ENCODE peak calls at places on chromosomes 11 and 22, in four cellular contexts. E is HCT116, R is K562, V is H1. P is an unnamed sample.

GRCh38 chr11:107593941-107594340 is 3.0 kb downstream of the ELMOD1 start:
- DNase-seq in V (no peak), E (no peak), R (no peak), P (no peak)

GRCh38 chr11:47137476-47137875 is 39.2 kb downstream of the ARFGAP2 start:
- DNase-seq in R (no peak), E (no peak), V (no peak), P (no peak)

GRCh38 chr11:105100206-105100605 is 39.4 kb downstream of the CARD18 start:
- DNase-seq in E (no peak), V (no peak), R (no peak), P (no peak)

GRCh38 chr11:118988280-118988679 is 9.7 kb upstream of the CENATAC start:
- DNase-seq in V (no peak), E (no peak), R (no peak), P (no peak)

GRCh38 chr11:102155676-102156075 is 45.4 kb downstream of the YAP1 start:
- DNase-seq in V (no peak), R (no peak), E (no peak), P (no peak)

GRCh38 chr11:105357764-105358163 is 218.2 kb upstream of the CARD18 start:
- DNase-seq in R (no peak), E (no peak), V (no peak), P (no peak)

GRCh38 chr11:131684111-131685060 is 314.0 kb downstream of the NTM start:
- DNase-seq in E (no peak), R (no peak), V (peak), P (no peak)

GRCh38 chr11:3122775-3123201 is 42.3 kb downstream of the OSBPL5 start:
- DNase-seq in V (no peak), R (no peak), E (no peak), P (no peak)

GRCh38 chr11:2803186-2804057 is 82.2 kb downstream of the CDKN1C start:
- DNase-seq in R (no peak), V (peak), E (no peak), P (no peak)

GRCh38 chr22:41028841-41029240 is 63.6 kb upstream of the EP300 start:
- DNase-seq in E (no peak), V (no peak), R (no peak), P (peak)

GRCh38 chr22:19799322-19800190 is 39.0 kb downstream of the TBX1 start:
- DNase-seq in R (no peak), E (no peak), V (no peak), P (no peak)

GRCh38 chr11:128324531-128325141 is 262.7 kb downstream of the ETS1 start:
- DNase-seq in R (no peak), V (no peak), E (no peak), P (no peak)

GRCh38 chr11:88469828-88470227 is 132.3 kb upstream of the CTSC start:
- DNase-seq in R (no peak), V (no peak), E (no peak), P (no peak)

GRCh38 chr22:37782340-37783168 is 25.2 kb upstream of the GCAT start:
- DNase-seq in R (peak), V (no peak), E (peak), P (peak)

GRCh38 chr11:69504576-69505420 is 23.3 kb downstream of the LINC01488 start:
- DNase-seq in R (no peak), V (no peak), E (no peak), P (no peak)

GRCh38 chr11:125348141-125348651 is 147.9 kb downstream of the FEZ1 start:
- DNase-seq in E (no peak), R (no peak), V (peak), P (no peak)

GRCh38 chr22:35568751-35569725 is 28.4 kb downstream of the RASD2 start:
- DNase-seq in R (no peak), V (no peak), E (no peak), P (no peak)

GRCh38 chr22:44445731-44446130 is 52.3 kb downstream of the RTL6 start:
- DNase-seq in V (no peak), R (no peak), E (no peak), P (no peak)

GRCh38 chr11:69839516-69839915 is 20.3 kb upstream of the FGF3 start:
- DNase-seq in V (no peak), R (no peak), E (no peak), P (no peak)

GRCh38 chr11:125312391-125312790 is 147.8 kb downstream of the PKNOX2 start:
- DNase-seq in E (no peak), V (no peak), R (no peak), P (no peak)

GRCh38 chr11:73343076-73343833 is 32.9 kb upstream of the RELT start:
- DNase-seq in R (no peak), V (no peak), E (no peak), P (no peak)

GRCh38 chr22:35315855-35316745 is 16.4 kb downstream of the TOM1 start:
- DNase-seq in V (no peak), E (no peak), R (no peak), P (no peak)

GRCh38 chr11:69732910-69733309 is 29.1 kb upstream of the FGF19 start:
- DNase-seq in R (no peak), E (no peak), V (no peak), P (no peak)

GRCh38 chr22:27492566-27493201 is 308.9 kb downstream of the MN1 start:
- DNase-seq in R (no peak), E (no peak), V (no peak), P (no peak)

GRCh38 chr11:125214466-125215204 is 50.1 kb downstream of the PKNOX2 start:
- DNase-seq in E (no peak), V (no peak), R (no peak), P (no peak)

GRCh38 chr11:125874556-125875124 is 12.8 kb upstream of the HYLS1 start:
- DNase-seq in R (peak), E (peak), V (peak), P (peak)

GRCh38 chr11:128424271-128424709 is 163.1 kb downstream of the ETS1 start:
- DNase-seq in V (no peak), E (no peak), R (no peak), P (no peak)

GRCh38 chr22:46764140-46764680 is 1.8 kb downstream of the TBC1D22A start:
- DNase-seq in V (no peak), R (no peak), E (no peak), P (no peak)

GRCh38 chr22:29044657-29045176 is 16.9 kb downstream of the C22orf31 start:
- DNase-seq in E (no peak), R (no peak), V (no peak), P (peak)

GRCh38 chr22:40101417-40102101 is 76.2 kb upstream of the TNRC6B start:
- DNase-seq in E (no peak), R (no peak), V (no peak), P (no peak)

GRCh38 chr11:31813242-31813960 is 2.3 kb upstream of the PAX6 start:
- DNase-seq in R (no peak), E (no peak), V (peak), P (no peak)

GRCh38 chr11:69915151-69915500 is 95.9 kb upstream of the FGF3 start:
- DNase-seq in E (no peak), R (no peak), V (no peak), P (no peak)

GRCh38 chr22:21446128-21446826 is 20.9 kb upstream of the TMEM191C start:
- DNase-seq in E (no peak), V (peak), R (no peak), P (no peak)

GRCh38 chr11:44619931-44620725 is 54.7 kb downstream of the CD82 start:
- DNase-seq in R (no peak), V (peak), E (no peak), P (no peak)

GRCh38 chr11:10109836-10110235 is 184.2 kb downstream of the SBF2 start:
- DNase-seq in R (no peak), E (no peak), V (no peak), P (no peak)

GRCh38 chr11:75262436-75262835 is 21.9 kb downstream of the TPBGL start:
- DNase-seq in E (no peak), R (no peak), V (no peak), P (no peak)
- TF ChIP-seq SP1 in E (no peak), R (no peak), V (no peak), P (no peak)

DNA sequence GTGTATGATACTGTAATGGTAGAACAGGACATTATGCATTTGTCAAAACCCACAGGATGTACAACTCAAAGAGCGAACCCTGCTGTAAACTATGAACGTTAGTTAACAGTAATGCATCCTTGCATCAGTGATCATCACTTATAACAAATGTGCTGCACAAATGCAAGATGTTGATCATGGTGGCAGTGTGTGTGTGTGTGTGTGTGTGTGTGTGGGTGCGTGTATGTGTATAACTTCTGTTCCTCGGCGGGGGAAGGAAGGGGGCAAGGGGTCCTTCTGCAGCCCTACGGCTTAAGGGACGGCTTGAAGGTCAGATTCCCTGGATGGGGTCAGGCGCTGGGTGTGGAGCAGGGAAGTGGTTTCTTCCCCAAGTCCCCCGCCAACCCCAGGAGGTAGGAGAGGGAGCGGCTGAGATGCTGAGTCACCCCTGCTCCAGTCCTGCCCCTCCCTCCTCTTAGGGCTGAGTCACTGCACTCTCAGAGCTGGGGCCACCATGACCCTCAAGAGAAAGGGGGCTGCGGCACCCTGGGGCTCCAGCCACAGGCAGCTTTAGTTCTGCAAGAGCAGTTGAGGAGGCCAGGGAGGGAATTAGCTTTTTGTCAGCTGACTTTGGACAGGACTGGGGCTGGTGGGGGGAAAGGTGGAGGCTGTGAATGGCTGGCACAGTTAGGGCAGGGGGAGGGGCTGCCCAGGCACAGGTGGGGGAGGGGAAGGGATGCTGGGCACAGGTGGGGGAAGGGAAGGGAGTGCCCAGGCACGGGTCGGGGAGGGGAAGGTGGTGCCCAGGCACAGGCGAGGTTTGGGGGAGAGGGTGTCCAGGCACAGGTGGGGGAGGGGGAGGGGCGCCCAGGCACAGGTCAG is 8.8 kb upstream of the CTSD start:
- DNase-seq in E (peak), R (peak), V (peak), P (no peak)
- H3K4me3 ChIP-seq in E (peak), R (no peak), V (peak), P (no peak)

DNA sequence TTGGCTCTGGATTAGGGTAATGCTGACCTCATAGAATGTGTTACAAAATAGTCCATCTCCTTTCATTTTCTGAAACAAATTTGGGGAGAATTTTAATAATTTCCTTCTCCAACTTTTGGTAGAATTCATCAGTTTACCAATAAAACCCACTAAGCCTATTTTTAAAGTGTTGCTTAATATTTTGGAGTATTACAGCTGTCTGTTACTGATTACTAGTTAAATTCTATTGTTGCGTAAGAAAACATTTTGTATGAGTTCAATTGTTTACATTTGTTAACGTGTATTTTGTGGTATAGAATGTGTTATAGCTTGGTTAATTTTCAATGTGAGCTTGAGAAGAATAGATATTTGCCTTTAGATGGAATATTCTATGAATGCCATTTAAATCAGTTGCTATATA is 11.6 kb downstream of the TRIM22 start:
- DNase-seq in V (no peak), R (no peak), E (no peak), P (no peak)
- TF ChIP-seq SP1 in V (no peak), R (no peak), E (no peak), P (no peak)

GRCh38 chr22:23494593-23495266 is 85.4 kb downstream of the IGLL1 start:
- DNase-seq in V (no peak), E (no peak), R (no peak), P (no peak)
- H3K4me3 ChIP-seq in V (no peak), E (no peak), R (no peak), P (no peak)

DNA sequence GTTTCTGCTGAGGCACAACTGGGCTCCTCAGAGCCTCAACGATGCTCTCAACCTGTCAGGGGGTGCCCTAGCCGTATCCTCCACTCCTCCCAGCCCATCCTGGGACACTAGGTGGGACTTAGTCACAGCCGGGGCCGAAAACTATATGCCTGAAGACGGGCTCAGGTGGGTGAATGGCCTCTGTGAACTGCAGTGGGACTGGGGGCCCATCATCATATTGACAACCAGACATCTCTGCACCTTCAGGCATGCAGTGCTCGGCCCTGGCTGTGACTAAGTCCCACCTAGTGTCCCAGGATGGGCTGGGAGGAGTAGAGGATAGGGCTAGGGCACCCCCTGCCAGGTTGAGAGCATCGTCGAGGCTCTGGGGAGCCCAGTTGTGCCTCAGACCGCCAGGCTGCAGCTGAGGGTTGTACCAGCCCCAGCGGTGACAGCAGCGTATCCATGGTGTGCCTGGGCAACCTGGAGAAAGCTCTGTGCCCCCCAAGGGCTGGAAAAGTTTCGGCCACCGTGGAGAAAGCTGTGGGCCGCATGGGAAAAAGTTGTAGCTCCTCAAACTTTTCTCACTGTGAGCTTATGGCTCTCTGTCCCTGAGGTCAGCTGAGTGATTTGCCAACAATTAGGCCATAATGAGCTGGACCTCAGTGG is 88.9 kb downstream of the RRM1 start:
- DNase-seq in E (no peak), V (no peak), R (no peak), P (no peak)
- TF ChIP-seq SP1 in E (no peak), V (no peak), R (no peak), P (no peak)

DNA sequence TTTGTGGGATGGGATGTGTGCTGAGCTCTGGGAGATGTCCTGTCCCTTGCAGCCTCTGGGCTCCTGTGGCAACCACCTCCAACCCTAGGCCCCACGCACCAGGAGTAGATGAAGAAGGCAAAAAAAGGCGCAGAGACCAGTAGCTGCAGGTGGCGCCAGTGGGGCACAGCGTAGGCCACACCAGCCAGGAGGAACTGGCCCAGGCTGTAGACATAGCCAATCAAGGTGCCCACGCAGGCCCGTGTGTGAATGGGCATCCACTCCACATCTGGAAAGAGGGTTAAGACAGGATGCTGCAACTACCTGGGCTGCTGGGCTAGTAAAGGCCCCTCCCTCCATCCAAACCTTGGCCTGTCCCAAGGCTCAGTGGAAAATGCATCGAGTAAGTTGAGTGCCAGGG is 3.0 kb downstream of the SLC22A6 start:
- DNase-seq in V (peak), R (no peak), E (no peak), P (no peak)
- H3K4me3 ChIP-seq in V (no peak), R (no peak), E (no peak), P (no peak)

GRCh38 chr22:17098379-17098819 is 13.6 kb downstream of the IL17RA start:
- DNase-seq in V (no peak), R (no peak), E (no peak), P (no peak)
- TF ChIP-seq SP1 in V (no peak), R (no peak), E (no peak), P (no peak)

P was measured in HepG2.